ENCODE peak calls at places on chromosomes 6 and 20, in nine cellular contexts. F, C, H, N, P, X, R, V and D are unnamed samples.

GRCh38 chr6:4714961-4715501 is 61.2 kb upstream of the CDYL start:
- DNase-seq in F (no peak), C (no peak), H (no peak), N (no peak), P (no peak), X (no peak), R (no peak), V (no peak), D (peak; percentile 73)

GRCh38 chr20:43295263-43295662 is 105.6 kb upstream of the PTPRT start:
- DNase-seq in F (no peak), C (no peak), H (no peak), N (no peak), P (no peak), X (no peak), R (no peak), V (no peak), D (no peak)

GRCh38 chr6:39610229-39610628 is 115.0 kb downstream of the KIF6 start:
- DNase-seq in F (no peak), C (no peak), H (no peak), N (no peak), P (no peak), X (no peak), R (no peak), V (no peak), D (no peak)

GRCh38 chr20:36468149-36469000 is 72.9 kb upstream of the MYL9 start:
- DNase-seq in F (no peak), C (no peak), H (no peak), N (no peak), P (no peak), X (no peak), R (no peak), V (no peak), D (no peak)

GRCh38 chr20:47927385-47927851 is 142.1 kb upstream of the SULF2 start:
- DNase-seq in F (no peak), C (no peak), H (no peak), N (no peak), P (no peak), X (no peak), R (peak; percentile 71), V (no peak), D (peak; percentile 99)

GRCh38 chr6:122461885-122462284 is 9.7 kb downstream of the SERINC1 start:
- DNase-seq in F (no peak), C (no peak), H (no peak), N (no peak), P (no peak), X (no peak), R (no peak), V (no peak), D (no peak)

GRCh38 chr20:51074062-51074461 is 51.2 kb upstream of the KCNG1 start:
- DNase-seq in F (no peak), C (no peak), H (no peak), N (no peak), P (no peak), X (no peak), R (no peak), V (no peak), D (no peak)

GRCh38 chr20:23456873-23457272 is 4.2 kb upstream of the CST11 start:
- DNase-seq in F (no peak), C (no peak), H (no peak), N (no peak), P (no peak), X (no peak), R (no peak), V (no peak), D (no peak)

GRCh38 chr6:73739097-73739496 is 43.1 kb downstream of the CD109 start:
- DNase-seq in F (peak; percentile 42), C (no peak), H (peak; percentile 40), N (no peak), P (peak; percentile 75), X (no peak), R (peak; percentile 40), V (no peak), D (peak; percentile 55)

GRCh38 chr6:31740397-31741223 is 805 bp downstream of the MSH5 start:
- DNase-seq in F (peak; percentile 73), C (no peak), H (no peak), N (peak; percentile 72), P (no peak), X (peak; percentile 81), R (no peak), V (no peak), D (no peak)

GRCh38 chr6:131946404-131946991 is 4.7 kb downstream of the CCN2 start:
- DNase-seq in F (no peak), C (no peak), H (no peak), N (no peak), P (no peak), X (no peak), R (no peak), V (no peak), D (no peak)

GRCh38 chr6:136365781-136366354 is 76.2 kb upstream of the BCLAF1 start:
- DNase-seq in F (no peak), C (peak; percentile 15), H (peak; percentile 9), N (peak; percentile 76), P (no peak), X (peak; percentile 67), R (no peak), V (peak; percentile 76), D (no peak)

GRCh38 chr6:161511455-161512159 is 237.7 kb upstream of the AGPAT4 start:
- DNase-seq in F (no peak), C (no peak), H (no peak), N (no peak), P (no peak), X (no peak), R (no peak), V (no peak), D (no peak)

GRCh38 chr6:119096683-119097310 is 18.3 kb upstream of the FAM184A start:
- DNase-seq in F (no peak), C (peak; percentile 94), H (no peak), N (no peak), P (no peak), X (no peak), R (no peak), V (peak; percentile 83), D (peak; percentile 81)

GRCh38 chr20:49281059-49281912 is 3.4 kb upstream of the ZNFX1 start:
- DNase-seq in F (no peak), C (no peak), H (no peak), N (no peak), P (no peak), X (no peak), R (peak; percentile 92), V (no peak), D (peak; percentile 55)

GRCh38 chr6:15826814-15827213 is 164.0 kb upstream of the DTNBP1 start:
- DNase-seq in F (no peak), C (no peak), H (no peak), N (no peak), P (no peak), X (no peak), R (no peak), V (no peak), D (no peak)

GRCh38 chr20:11205769-11206362 is 532.1 kb upstream of the JAG1 start:
- DNase-seq in F (no peak), C (no peak), H (no peak), N (no peak), P (no peak), X (no peak), R (no peak), V (no peak), D (no peak)

DNA sequence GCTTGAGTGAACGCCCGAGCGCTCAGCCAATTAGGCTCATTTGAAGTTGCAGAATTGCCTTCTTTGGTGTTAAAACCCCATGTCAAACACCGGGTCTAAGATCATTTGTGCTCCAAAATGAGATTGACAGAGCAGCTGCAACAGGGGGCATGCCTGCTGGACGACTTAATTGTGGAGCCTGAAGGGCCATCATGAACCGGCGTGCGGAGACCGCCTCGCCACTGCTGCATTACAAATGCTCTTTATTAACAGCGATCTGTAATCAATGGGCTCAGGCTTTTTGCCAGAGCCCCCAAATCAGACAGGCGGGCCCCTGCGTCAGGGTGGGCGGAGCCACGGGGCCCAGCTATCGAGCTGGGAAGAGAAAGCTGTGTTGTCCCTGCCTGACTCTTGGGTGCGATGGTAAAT is 183.2 kb downstream of the SIM1 start:
- DNase-seq in F (peak; percentile 55), C (no peak), H (no peak), N (no peak), P (peak; percentile 86), X (no peak), R (no peak), V (no peak), D (no peak)
- H3K4me3 ChIP-seq in F (peak overlapping the region; percentile 27), C (no peak overlapping the region), H (no peak overlapping the region), N (no peak overlapping the region), P (no peak overlapping the region), X (peak overlapping the region; percentile 23), R (no peak overlapping the region), V (peak overlapping the region; percentile 21), D (peak overlapping the region; percentile 2)

DNA sequence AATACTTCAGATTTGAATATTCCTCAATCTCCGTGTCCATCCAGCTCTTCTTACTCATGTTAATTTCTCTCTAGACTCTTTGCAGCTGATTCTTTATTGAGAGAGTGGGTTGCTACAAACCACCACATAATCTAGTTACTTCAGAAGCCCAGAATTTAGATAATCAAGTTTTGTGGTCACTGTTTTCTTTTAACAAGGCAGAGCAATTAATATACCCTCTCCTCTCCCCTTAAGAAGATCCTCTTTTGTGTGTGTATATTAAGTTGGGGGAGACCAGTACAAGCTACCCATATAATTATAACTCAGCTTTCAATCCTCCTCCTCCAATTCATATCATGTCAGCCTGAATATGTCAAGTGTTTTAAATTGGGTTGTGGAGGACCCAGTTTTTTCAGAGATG is 95.1 kb downstream of the IRAK1BP1 start:
- DNase-seq in F (no peak), C (no peak), H (no peak), N (no peak), P (no peak), X (no peak), R (no peak), V (no peak), D (no peak)
- H3K36me3 ChIP-seq in F (peaks cover 14% of the 10 kb centered on the region), C (peaks cover 83% of the 10 kb centered on the region), H (peaks cover 8% of the 10 kb centered on the region), N (peaks cover 95% of the 10 kb centered on the region), P (peaks cover 15% of the 10 kb centered on the region), X (peaks cover 95% of the 10 kb centered on the region), R (peaks cover 7% of the 10 kb centered on the region), V (peaks cover 70% of the 10 kb centered on the region), D (peaks cover 2% of the 10 kb centered on the region)

GRCh38 chr20:18057106-18057993 is at the start of gene OVOL2:
- DNase-seq in F (peak; percentile 88), C (no peak), H (no peak), N (peak; percentile 93), P (no peak), X (peak; percentile 94), R (peak; percentile 88), V (no peak), D (peak; percentile 86)
- H3K27me3 ChIP-seq in F (peaks cover 52% of the 10 kb centered on the region), C (peaks cover 86% of the 10 kb centered on the region), H (no peaks in the 10 kb centered on the region), N (peaks cover 77% of the 10 kb centered on the region), P (peaks cover 68% of the 10 kb centered on the region), X (peaks cover 65% of the 10 kb centered on the region), R (no peaks in the 10 kb centered on the region), V (no peaks in the 10 kb centered on the region), D (no peaks in the 10 kb centered on the region)

DNA sequence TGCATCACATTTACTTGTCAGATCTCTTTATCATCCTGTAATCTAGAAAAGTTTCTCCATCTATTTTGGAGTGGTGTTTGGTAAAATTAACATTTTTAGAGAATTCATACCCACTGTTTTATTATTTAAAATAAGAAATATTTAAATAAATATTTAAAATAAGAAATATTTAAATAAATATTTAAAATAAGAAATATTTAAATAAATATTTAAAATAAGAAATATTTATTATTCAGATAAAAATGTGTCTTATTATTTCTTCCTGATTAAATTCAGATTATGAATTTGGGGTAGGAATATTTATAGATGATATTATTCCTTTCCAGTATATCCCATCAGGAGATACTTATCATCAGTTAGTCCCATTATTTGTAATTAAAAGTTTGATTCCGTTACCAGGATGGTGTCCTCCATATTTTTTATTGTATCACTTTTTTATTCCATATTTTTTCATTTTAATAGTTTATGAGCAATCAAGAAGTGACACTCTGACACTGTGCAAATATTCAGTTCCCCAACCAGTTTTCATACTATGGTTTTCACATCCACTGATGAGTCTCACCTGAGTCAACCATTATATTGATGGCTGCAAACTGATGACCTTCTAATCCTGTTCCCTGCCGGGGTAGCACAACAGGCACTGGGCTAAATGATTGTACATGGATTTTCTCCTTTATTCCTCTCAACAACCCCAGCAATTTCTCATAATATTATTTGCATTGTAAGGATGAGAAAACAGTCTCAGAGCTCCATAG is 1023.0 kb downstream of the KIF16B start:
- DNase-seq in F (no peak), C (no peak), H (no peak), N (no peak), P (no peak), X (no peak), R (no peak), V (no peak), D (peak; percentile 8)
- H3K4me3 ChIP-seq in F (no peak overlapping the region), C (no peak overlapping the region), H (no peak overlapping the region), N (no peak overlapping the region), P (no peak overlapping the region), X (no peak overlapping the region), R (no peak overlapping the region), V (no peak overlapping the region), D (no peak overlapping the region)